ENCODE peak calls at places on chromosomes 2 and 18, in nine cellular contexts. M is brain microvascular endothelial cell, F is hepatocyte, X is breast epithelium, A is fibroblast of pulmonary artery, N is HFF-Myc, P is tibial artery, O is coronary artery, S is OCI-LY7. V is an unnamed sample.

GRCh38 chr2:69278366-69278765 is 108.7 kb downstream of the GFPT1 start:
- DNase-seq in O (no peak), X (no peak), A (peak), F (no peak), M (peak), P (no peak), S (no peak), N (no peak), V (no peak)

GRCh38 chr2:149050188-149050587 is 11.7 kb downstream of the LYPD6B start:
- DNase-seq in O (no peak), M (no peak), S (no peak), X (no peak), N (no peak), F (no peak), A (peak), P (no peak), V (no peak)

GRCh38 chr2:15674637-15675455 is 83.2 kb downstream of the DDX1 start:
- DNase-seq in N (no peak), P (peak), F (peak), M (peak), S (no peak), X (no peak), O (no peak), A (peak), V (peak)

GRCh38 chr2:51490576-51491234 is 458.8 kb upstream of the NRXN1 start:
- DNase-seq in N (no peak), M (peak), P (no peak), X (no peak), S (no peak), F (no peak), O (no peak), A (no peak), V (no peak)

GRCh38 chr2:26532301-26533250 is 54.7 kb upstream of the OTOF start:
- DNase-seq in F (no peak), M (no peak), N (no peak), O (no peak), S (no peak), P (peak), A (no peak), X (no peak), V (no peak)

GRCh38 chr2:149661844-149662243 is 74.3 kb upstream of the MMADHC start:
- DNase-seq in A (peak), P (no peak), S (no peak), N (no peak), F (peak), X (no peak), O (no peak), M (peak), V (peak)

GRCh38 chr18:9433616-9434239 is 41.6 kb upstream of the RALBP1 start:
- DNase-seq in F (no peak), O (no peak), P (no peak), A (no peak), M (no peak), N (no peak), S (no peak), X (no peak), V (no peak)

GRCh38 chr2:221429741-221430491 is 142.2 kb downstream of the EPHA4 start:
- DNase-seq in A (peak), F (no peak), O (no peak), N (no peak), S (no peak), M (no peak), P (no peak), X (peak), V (no peak)

GRCh38 chr2:73110622-73111299 is 2.0 kb downstream of the RAB11FIP5 start:
- DNase-seq in A (no peak), F (no peak), N (no peak), P (peak), M (no peak), S (no peak), O (no peak), X (no peak), V (no peak)

GRCh38 chr18:24019641-24020331 is 5.2 kb downstream of the TTC39C start:
- DNase-seq in N (no peak), S (peak), M (no peak), X (no peak), A (no peak), O (no peak), P (no peak), F (no peak), V (no peak)

GRCh38 chr2:135791418-135792190 is 45.4 kb downstream of the LCT start:
- DNase-seq in S (no peak), N (no peak), O (no peak), M (no peak), X (no peak), F (no peak), A (peak), P (no peak), V (no peak)

DNA sequence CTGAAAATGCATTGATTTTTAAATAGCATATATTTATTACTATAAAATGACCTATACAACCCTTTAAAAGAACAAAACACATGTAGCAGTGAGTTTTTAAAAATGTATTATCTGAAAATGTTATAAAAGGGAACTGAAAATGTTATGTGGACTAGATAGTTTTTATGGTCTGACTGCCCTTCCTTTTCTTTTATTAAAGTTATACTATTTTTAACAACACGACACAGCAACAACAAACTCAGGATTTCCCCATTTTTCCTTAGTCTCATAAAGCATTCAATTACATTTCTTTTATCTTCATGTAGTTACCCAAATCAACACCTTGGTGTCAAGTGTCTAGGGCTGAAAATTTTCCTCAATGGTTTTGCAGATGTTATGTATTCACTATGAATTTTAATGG is 132.8 kb upstream of the TMEFF2 start:
- DNase-seq in F (no peak), O (no peak), M (no peak), S (no peak), X (no peak), P (no peak), A (no peak), N (no peak), V (no peak)
- TF ChIP-seq CTCF in F (no peak), O (no peak), M (no peak), S (no peak), X (no peak), P (no peak), A (no peak), N (no peak), V (no peak)

GRCh38 chr2:127086800-127087737 is 19.9 kb downstream of the BIN1 start:
- DNase-seq in P (peak), O (no peak), A (peak), F (peak), S (peak), N (no peak), X (peak), M (peak), V (no peak)
- H3K4me3 ChIP-seq in P (peak), O (peak), A (peak), F (no peak), S (no peak), N (peak), X (peak), M (peak), V (peak)

GRCh38 chr2:2826621-2827020 is 495.5 kb upstream of the MYT1L start:
- DNase-seq in A (no peak), N (no peak), F (no peak), M (no peak), O (peak), X (no peak), S (no peak), P (no peak), V (no peak)

GRCh38 chr2:2824588-2824987 is 493.5 kb upstream of the MYT1L start:
- DNase-seq in M (no peak), N (no peak), A (no peak), S (no peak), P (no peak), F (no peak), O (peak), X (no peak), V (no peak)

GRCh38 chr2:2825062-2825461 is 494.0 kb upstream of the MYT1L start:
- DNase-seq in X (no peak), A (no peak), M (no peak), N (no peak), P (no peak), O (no peak), S (no peak), F (no peak), V (no peak)

GRCh38 chr2:2826209-2826551 is 495.1 kb upstream of the MYT1L start:
- DNase-seq in X (no peak), M (no peak), S (no peak), F (no peak), O (peak), P (no peak), N (no peak), A (no peak), V (no peak)

DNA sequence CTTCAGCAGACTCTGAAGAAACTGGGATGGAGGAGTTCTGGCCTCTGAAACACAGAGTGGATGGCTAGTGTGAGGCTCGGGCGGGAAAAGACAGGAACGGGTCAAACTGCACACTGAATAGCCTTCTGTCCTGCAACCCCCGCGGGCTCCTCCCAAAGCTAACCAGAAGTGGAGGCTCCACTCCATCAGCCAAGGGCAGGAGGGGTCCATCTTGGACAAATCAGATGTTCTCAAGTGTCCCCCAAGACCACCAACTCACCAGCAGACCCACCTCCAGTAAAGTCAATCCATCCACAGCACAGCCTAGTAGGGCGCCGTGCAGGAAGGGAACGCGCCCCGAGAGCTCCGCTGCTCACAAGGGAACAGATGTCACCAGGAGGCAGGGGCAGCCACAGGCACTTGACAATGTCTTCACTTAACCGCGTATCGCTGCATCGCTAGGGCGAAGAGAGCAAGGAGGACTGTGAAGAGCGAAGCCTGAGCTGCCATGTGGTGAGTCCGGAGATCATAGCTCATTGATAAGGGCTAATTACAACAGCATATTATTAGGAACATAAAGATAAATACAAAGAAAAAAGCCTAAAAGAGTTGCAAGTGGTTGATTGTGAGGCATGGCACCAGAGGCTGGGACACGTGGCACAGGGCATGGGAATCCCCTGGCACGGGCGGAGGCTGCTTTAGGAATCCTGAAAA is 494.6 kb upstream of the MYT1L start:
- DNase-seq in P (peak), N (no peak), F (no peak), M (no peak), S (no peak), O (peak), X (no peak), A (no peak), V (no peak)
- TF ChIP-seq CTCF in P (no peak), N (no peak), F (no peak), M (no peak), S (no peak), O (no peak), X (no peak), A (no peak), V (no peak)

GRCh38 chr18:76979111-76979751 is 153.4 kb downstream of the MBP start:
- DNase-seq in X (no peak), F (no peak), P (no peak), N (no peak), A (no peak), M (no peak), O (peak), S (no peak), V (no peak)
- H3K4me3 ChIP-seq in X (no peak), F (no peak), P (no peak), N (no peak), A (no peak), M (no peak), O (no peak), S (peak), V (no peak)

DNA sequence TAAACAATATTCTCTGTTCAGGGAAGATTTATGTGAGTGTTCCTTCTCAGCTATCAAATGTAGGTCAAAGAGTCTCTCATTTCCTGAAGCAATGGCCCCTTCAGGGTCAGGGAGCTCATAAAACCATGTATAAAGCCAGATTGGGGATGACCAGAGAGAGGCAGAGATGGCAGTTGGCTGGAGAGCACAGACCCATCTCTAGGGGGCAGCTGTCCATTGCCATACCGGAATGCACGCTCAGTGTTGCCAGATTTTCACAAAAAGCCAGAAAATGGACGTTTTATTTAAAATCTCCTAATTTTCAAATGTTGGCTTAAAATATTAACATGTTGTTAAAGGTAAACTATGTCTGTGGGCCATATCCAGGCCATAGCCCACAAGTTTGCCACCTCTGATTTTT is 1920.7 kb upstream of the CELF4 start:
- DNase-seq in M (no peak), X (no peak), P (no peak), A (no peak), F (no peak), N (no peak), S (no peak), O (no peak), V (no peak)
- TF ChIP-seq CTCF in M (peak), X (no peak), P (no peak), A (peak), F (no peak), N (no peak), S (no peak), O (no peak), V (peak)

DNA sequence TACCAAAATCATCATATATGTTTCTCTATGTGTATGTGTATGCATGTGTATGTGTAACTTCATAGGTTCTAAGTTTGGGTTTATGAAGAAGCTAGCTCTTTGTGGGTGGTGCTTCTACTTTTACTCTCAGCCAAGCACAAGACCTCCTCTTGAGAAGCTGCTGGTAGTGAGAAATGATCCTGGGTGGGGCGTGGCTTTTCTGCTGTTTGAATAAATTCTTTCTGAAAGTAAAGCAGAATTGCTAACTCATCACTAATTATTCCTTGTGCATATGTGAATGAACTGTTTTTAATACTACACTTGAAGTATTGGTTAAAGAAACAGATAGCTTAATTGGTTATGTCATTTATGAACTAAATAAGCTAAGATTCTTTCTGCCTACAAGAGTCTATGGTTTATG is 7.6 kb upstream of the GAREM1 start:
- DNase-seq in A (no peak), F (no peak), N (no peak), O (no peak), X (no peak), P (no peak), S (no peak), M (no peak), V (no peak)
- H3K4me3 ChIP-seq in A (no peak), F (no peak), N (no peak), O (no peak), X (no peak), P (no peak), S (no peak), M (no peak), V (no peak)

GRCh38 chr2:6828299-6828584 is 37.5 kb downstream of the CMPK2 start:
- DNase-seq in X (no peak), S (peak), F (peak), A (peak), O (no peak), M (no peak), N (no peak), P (no peak), V (peak)
- TF ChIP-seq CTCF in X (peak), S (peak), F (peak), A (peak), O (no peak), M (peak), N (peak), P (peak), V (peak)